ENCODE peak calls at places on chromosomes 2 and 18, in eight cellular contexts. S, D, H, B, Y, Z, J and M are unnamed samples.

GRCh38 chr2:229445013-229445412 is 173.9 kb upstream of the PID1 start:
- DNase-seq in S (peak; percentile 68), D (no peak), H (peak; percentile 20), B (no peak), Y (peak; percentile 99), Z (peak; percentile 99), J (peak; percentile 98), M (no peak)

GRCh38 chr2:168825149-168825548 is 22.7 kb downstream of the NOSTRIN start:
- DNase-seq in S (no peak), D (no peak), H (no peak), B (no peak), Y (no peak), Z (no peak), J (no peak), M (no peak)

GRCh38 chr2:239018291-239019192 is 170.7 kb downstream of the TWIST2 start:
- DNase-seq in S (no peak), D (no peak), H (no peak), B (peak; percentile 36), Y (no peak), Z (no peak), J (no peak), M (no peak)

GRCh38 chr2:160353166-160353565 is 140.4 kb downstream of the RBMS1 start:
- DNase-seq in S (peak; percentile 24), D (no peak), H (peak; percentile 21), B (no peak), Y (no peak), Z (no peak), J (no peak), M (no peak)

GRCh38 chr2:200860092-200860795 is 4.2 kb downstream of the CLK1 start:
- DNase-seq in S (no peak), D (no peak), H (no peak), B (no peak), Y (peak; percentile 39), Z (peak; percentile 74), J (no peak), M (no peak)

GRCh38 chr2:10235909-10236550 is 66.7 kb upstream of the HPCAL1 start:
- DNase-seq in S (no peak), D (no peak), H (no peak), B (peak; percentile 48), Y (no peak), Z (no peak), J (no peak), M (no peak)

GRCh38 chr2:57437077-57437476 is 609.5 kb upstream of the VRK2 start:
- DNase-seq in S (no peak), D (no peak), H (no peak), B (no peak), Y (no peak), Z (no peak), J (no peak), M (no peak)

GRCh38 chr2:11264007-11264406 is 80.4 kb downstream of the ROCK2 start:
- DNase-seq in S (no peak), D (no peak), H (no peak), B (no peak), Y (no peak), Z (no peak), J (no peak), M (no peak)

GRCh38 chr2:33216508-33217182 is 259.8 kb upstream of the RASGRP3 start:
- DNase-seq in S (no peak), D (no peak), H (no peak), B (no peak), Y (peak; percentile 47), Z (peak; percentile 62), J (no peak), M (no peak)

GRCh38 chr18:68734311-68734710 is 19.4 kb upstream of the TMX3 start:
- DNase-seq in S (no peak), D (no peak), H (no peak), B (no peak), Y (no peak), Z (peak; percentile 74), J (peak; percentile 16), M (no peak)

GRCh38 chr2:96539215-96539920 is 2.8 kb downstream of the ARID5A start:
- DNase-seq in S (no peak), D (no peak), H (no peak), B (peak; percentile 81), Y (no peak), Z (no peak), J (no peak), M (peak; percentile 16)

GRCh38 chr18:10321576-10321975 is 132.9 kb upstream of the APCDD1 start:
- DNase-seq in S (no peak), D (no peak), H (no peak), B (no peak), Y (no peak), Z (no peak), J (no peak), M (no peak)

GRCh38 chr2:217902281-217903141 is 100.3 kb downstream of the TNS1 start:
- DNase-seq in S (peak; percentile 11), D (no peak), H (peak; percentile 75), B (peak; percentile 88), Y (peak; percentile 87), Z (peak; percentile 92), J (peak; percentile 47), M (no peak)

GRCh38 chr2:149258531-149258930 is 71.9 kb upstream of the LYPD6 start:
- DNase-seq in S (no peak), D (no peak), H (no peak), B (no peak), Y (no peak), Z (no peak), J (no peak), M (no peak)
- TF ChIP-seq CTCF in S (no peak), D (no peak), H (no peak), B (no peak), Y (no peak), Z (no peak), J (no peak), M (no peak)

GRCh38 chr18:53148056-53148574 is 808.1 kb downstream of the DCC start:
- DNase-seq in S (no peak), D (no peak), H (no peak), B (no peak), Y (no peak), Z (no peak), J (no peak), M (no peak)

GRCh38 chr18:53147472-53147871 is 807.5 kb downstream of the DCC start:
- DNase-seq in S (no peak), D (no peak), H (no peak), B (no peak), Y (no peak), Z (no peak), J (no peak), M (no peak)

GRCh38 chr18:53152478-53152877 is 812.5 kb downstream of the DCC start:
- DNase-seq in S (no peak), D (peak; percentile 2), H (no peak), B (no peak), Y (no peak), Z (no peak), J (no peak), M (no peak)

GRCh38 chr18:53153800-53154199 is 813.8 kb downstream of the DCC start:
- DNase-seq in S (no peak), D (no peak), H (no peak), B (no peak), Y (no peak), Z (no peak), J (no peak), M (no peak)

DNA sequence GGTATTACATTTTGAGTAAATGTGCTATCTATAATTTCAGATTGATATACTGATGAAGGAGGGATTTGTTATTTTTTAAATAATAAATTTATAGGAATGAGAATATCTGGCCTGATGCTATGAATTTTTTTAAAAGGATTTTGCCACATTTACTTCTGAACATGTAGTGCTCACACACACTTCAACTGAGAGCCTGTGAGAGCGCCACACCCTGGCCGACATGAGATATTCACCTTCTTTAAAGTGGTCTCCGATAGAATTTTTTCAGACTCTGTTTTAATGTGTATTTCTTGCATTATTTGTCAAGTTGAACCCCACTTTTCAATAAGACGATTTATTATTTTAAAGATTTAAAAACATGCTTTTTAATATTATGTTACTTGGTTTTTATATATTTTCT is 813.3 kb downstream of the DCC start:
- DNase-seq in S (no peak), D (no peak), H (peak; percentile 3), B (no peak), Y (peak; percentile 2), Z (no peak), J (no peak), M (no peak)
- TF ChIP-seq CTCF in S (no peak), D (no peak), H (peak; percentile 16), B (no peak), Y (no peak), Z (no peak), J (peak; percentile 26), M (no peak)

DNA sequence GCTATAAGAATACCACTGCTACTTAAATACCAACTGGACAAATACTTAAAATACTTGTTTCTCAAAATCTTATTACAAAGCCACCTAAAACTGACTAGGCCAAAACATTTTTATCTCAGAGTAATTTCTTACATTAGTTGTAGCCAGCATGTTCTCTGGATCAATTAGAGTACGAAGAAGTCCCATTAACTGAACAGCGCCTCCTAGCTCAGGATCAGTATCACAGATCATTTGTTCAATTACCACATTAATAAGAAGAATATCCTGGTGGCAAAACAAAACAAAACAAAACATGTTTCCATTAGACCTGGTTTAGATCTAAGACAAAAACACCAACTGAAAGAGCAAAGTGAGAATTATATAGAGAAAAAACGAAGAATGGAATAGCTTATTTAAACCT is 36.0 kb downstream of the PPP4R3B start:
- DNase-seq in S (no peak), D (peak; percentile 19), H (peak; percentile 27), B (no peak), Y (no peak), Z (peak; percentile 21), J (no peak), M (no peak)
- TF ChIP-seq CTCF in S (no peak), D (peak; percentile 52), H (peak; percentile 22), B (no peak), Y (peak; percentile 25), Z (peak; percentile 15), J (peak; percentile 36), M (no peak)

GRCh38 chr18:3855961-3856360 is 406.0 kb downstream of the TGIF1 start:
- DNase-seq in S (no peak), D (no peak), H (no peak), B (no peak), Y (no peak), Z (no peak), J (no peak), M (no peak)

GRCh38 chr18:3848316-3848715 is 398.3 kb downstream of the TGIF1 start:
- DNase-seq in S (no peak), D (no peak), H (no peak), B (no peak), Y (no peak), Z (no peak), J (peak; percentile 16), M (no peak)

GRCh38 chr18:3857544-3857943 is 407.6 kb downstream of the TGIF1 start:
- DNase-seq in S (no peak), D (no peak), H (no peak), B (no peak), Y (peak; percentile 28), Z (peak; percentile 44), J (no peak), M (no peak)

GRCh38 chr18:3851159-3851558 is 401.2 kb downstream of the TGIF1 start:
- DNase-seq in S (no peak), D (no peak), H (no peak), B (no peak), Y (no peak), Z (no peak), J (no peak), M (no peak)

DNA sequence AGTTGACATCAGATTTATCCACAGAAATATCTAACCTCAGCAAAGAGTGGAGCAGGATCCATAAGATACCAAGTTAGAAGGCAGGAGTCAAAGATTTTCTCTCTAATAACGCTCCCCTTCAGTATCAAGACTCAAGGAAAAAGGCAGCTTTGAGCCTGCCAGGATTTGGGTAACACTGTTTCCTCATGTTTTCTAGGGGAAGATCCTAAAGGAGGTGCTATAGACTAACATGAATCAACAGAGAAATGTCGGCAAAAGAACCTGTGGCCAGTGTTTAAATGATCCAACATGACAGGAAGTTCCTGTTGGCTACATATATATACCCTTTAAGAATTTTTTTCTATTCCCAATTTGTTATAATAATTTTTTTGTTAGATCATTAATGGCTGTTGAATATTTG is 402.3 kb downstream of the TGIF1 start:
- DNase-seq in S (no peak), D (no peak), H (peak; percentile 19), B (no peak), Y (no peak), Z (no peak), J (no peak), M (no peak)
- TF ChIP-seq CTCF in S (no peak), D (no peak), H (peak; percentile 25), B (no peak), Y (no peak), Z (no peak), J (no peak), M (no peak)